ENCODE peak calls at places on chromosomes 6 and 20, in eight cellular contexts. One of them, this sample, is unnamed.

GRCh38 chr20:17725094-17725835 is 25.5 kb downstream of the BANF2 start:
- DNase-seq in fibroblast of pulmonary artery: no peak
- DNase-seq in right cardiac atrium: no peak
- DNase-seq in NCI-H1417: peak
- DNase-seq in WTC11: no peak
- DNase-seq in lung microvascular endothelial cell: no peak
- DNase-seq in NCI-H510A treated with DMSO at 0.1 percent for 48 hours: peak
- DNase-seq in SJSA1: no peak
- DNase-seq in this sample: peak

GRCh38 chr6:144840619-144841018 is 555.5 kb downstream of the UTRN start:
- DNase-seq in fibroblast of pulmonary artery: no peak
- DNase-seq in right cardiac atrium: no peak
- DNase-seq in NCI-H1417: no peak
- DNase-seq in WTC11: no peak
- DNase-seq in lung microvascular endothelial cell: no peak
- DNase-seq in NCI-H510A treated with DMSO at 0.1 percent for 48 hours: no peak
- DNase-seq in SJSA1: no peak
- DNase-seq in this sample: no peak

GRCh38 chr6:141212296-141212695 is 920.4 kb upstream of the GJE1 start:
- DNase-seq in fibroblast of pulmonary artery: no peak
- DNase-seq in right cardiac atrium: no peak
- DNase-seq in NCI-H1417: no peak
- DNase-seq in WTC11: no peak
- DNase-seq in lung microvascular endothelial cell: no peak
- DNase-seq in NCI-H510A treated with DMSO at 0.1 percent for 48 hours: no peak
- DNase-seq in SJSA1: no peak
- DNase-seq in this sample: no peak

GRCh38 chr6:18264338-18265098 is at the start of gene DEK:
- DNase-seq in fibroblast of pulmonary artery: peak
- DNase-seq in right cardiac atrium: peak
- DNase-seq in NCI-H1417: peak
- DNase-seq in WTC11: peak
- DNase-seq in lung microvascular endothelial cell: peak
- DNase-seq in NCI-H510A treated with DMSO at 0.1 percent for 48 hours: peak
- DNase-seq in SJSA1: peak
- DNase-seq in this sample: peak

GRCh38 chr20:49928411-49929141 is 7.6 kb upstream of the RNF114 start:
- DNase-seq in fibroblast of pulmonary artery: peak
- DNase-seq in right cardiac atrium: peak
- DNase-seq in NCI-H1417: peak
- DNase-seq in WTC11: peak
- DNase-seq in lung microvascular endothelial cell: peak
- DNase-seq in NCI-H510A treated with DMSO at 0.1 percent for 48 hours: peak
- DNase-seq in SJSA1: peak
- DNase-seq in this sample: peak

GRCh38 chr6:156502969-156503504 is 274.1 kb upstream of the ARID1B start:
- DNase-seq in fibroblast of pulmonary artery: no peak
- DNase-seq in right cardiac atrium: no peak
- DNase-seq in NCI-H1417: no peak
- DNase-seq in WTC11: no peak
- DNase-seq in lung microvascular endothelial cell: no peak
- DNase-seq in NCI-H510A treated with DMSO at 0.1 percent for 48 hours: no peak
- DNase-seq in SJSA1: no peak
- DNase-seq in this sample: no peak

GRCh38 chr20:2805682-2806350 is 5.4 kb upstream of the CPXM1 start:
- DNase-seq in fibroblast of pulmonary artery: peak
- DNase-seq in right cardiac atrium: no peak
- DNase-seq in NCI-H1417: no peak
- DNase-seq in WTC11: no peak
- DNase-seq in lung microvascular endothelial cell: no peak
- DNase-seq in NCI-H510A treated with DMSO at 0.1 percent for 48 hours: no peak
- DNase-seq in SJSA1: no peak
- DNase-seq in this sample: no peak

GRCh38 chr6:132818404-132819359 is 4.3 kb downstream of the RPS12 start:
- DNase-seq in fibroblast of pulmonary artery: peak
- DNase-seq in right cardiac atrium: no peak
- DNase-seq in NCI-H1417: no peak
- DNase-seq in WTC11: no peak
- DNase-seq in lung microvascular endothelial cell: no peak
- DNase-seq in NCI-H510A treated with DMSO at 0.1 percent for 48 hours: no peak
- DNase-seq in SJSA1: no peak
- DNase-seq in this sample: no peak

GRCh38 chr20:46954490-46955038 is 59.9 kb downstream of the EYA2 start:
- DNase-seq in fibroblast of pulmonary artery: peak
- DNase-seq in right cardiac atrium: no peak
- DNase-seq in NCI-H1417: no peak
- DNase-seq in WTC11: no peak
- DNase-seq in lung microvascular endothelial cell: no peak
- DNase-seq in NCI-H510A treated with DMSO at 0.1 percent for 48 hours: no peak
- DNase-seq in SJSA1: peak
- DNase-seq in this sample: peak

GRCh38 chr6:7727150-7727950 is 1.5 kb downstream of the BMP6 start:
- DNase-seq in fibroblast of pulmonary artery: peak
- DNase-seq in right cardiac atrium: no peak
- DNase-seq in NCI-H1417: no peak
- DNase-seq in WTC11: peak
- DNase-seq in lung microvascular endothelial cell: peak
- DNase-seq in NCI-H510A treated with DMSO at 0.1 percent for 48 hours: no peak
- DNase-seq in SJSA1: peak
- DNase-seq in this sample: no peak

GRCh38 chr6:129966125-129966524 is 52.3 kb upstream of the L3MBTL3 start:
- DNase-seq in fibroblast of pulmonary artery: no peak
- DNase-seq in right cardiac atrium: no peak
- DNase-seq in NCI-H1417: no peak
- DNase-seq in WTC11: no peak
- DNase-seq in lung microvascular endothelial cell: no peak
- DNase-seq in NCI-H510A treated with DMSO at 0.1 percent for 48 hours: no peak
- DNase-seq in SJSA1: no peak
- DNase-seq in this sample: no peak

GRCh38 chr6:138339024-138339423 is 38.7 kb upstream of the SMIM28 start:
- DNase-seq in fibroblast of pulmonary artery: no peak
- DNase-seq in right cardiac atrium: no peak
- DNase-seq in NCI-H1417: peak
- DNase-seq in WTC11: no peak
- DNase-seq in lung microvascular endothelial cell: no peak
- DNase-seq in NCI-H510A treated with DMSO at 0.1 percent for 48 hours: peak
- DNase-seq in SJSA1: no peak
- DNase-seq in this sample: no peak

GRCh38 chr6:135411339-135411738 is 86.2 kb downstream of the AHI1 start:
- DNase-seq in fibroblast of pulmonary artery: peak
- DNase-seq in right cardiac atrium: no peak
- DNase-seq in NCI-H1417: no peak
- DNase-seq in WTC11: no peak
- DNase-seq in lung microvascular endothelial cell: peak
- DNase-seq in NCI-H510A treated with DMSO at 0.1 percent for 48 hours: no peak
- DNase-seq in SJSA1: no peak
- DNase-seq in this sample: no peak

GRCh38 chr20:35568645-35569044 is 26.8 kb downstream of the ERGIC3 start:
- DNase-seq in fibroblast of pulmonary artery: no peak
- DNase-seq in right cardiac atrium: no peak
- DNase-seq in NCI-H1417: no peak
- DNase-seq in WTC11: peak
- DNase-seq in lung microvascular endothelial cell: peak
- DNase-seq in NCI-H510A treated with DMSO at 0.1 percent for 48 hours: peak
- DNase-seq in SJSA1: no peak
- DNase-seq in this sample: peak

GRCh38 chr6:31202259-31203166 is 32.0 kb upstream of the POU5F1 start:
- DNase-seq in fibroblast of pulmonary artery: no peak
- DNase-seq in right cardiac atrium: no peak
- DNase-seq in NCI-H1417: no peak
- DNase-seq in WTC11: no peak
- DNase-seq in lung microvascular endothelial cell: peak
- DNase-seq in NCI-H510A treated with DMSO at 0.1 percent for 48 hours: peak
- DNase-seq in SJSA1: no peak
- DNase-seq in this sample: no peak

GRCh38 chr6:155782739-155783459 is 327.3 kb upstream of the NOX3 start:
- DNase-seq in fibroblast of pulmonary artery: no peak
- DNase-seq in right cardiac atrium: no peak
- DNase-seq in NCI-H1417: no peak
- DNase-seq in WTC11: no peak
- DNase-seq in lung microvascular endothelial cell: no peak
- DNase-seq in NCI-H510A treated with DMSO at 0.1 percent for 48 hours: no peak
- DNase-seq in SJSA1: no peak
- DNase-seq in this sample: no peak

GRCh38 chr6:14758421-14759043 is 487.3 kb upstream of the JARID2 start:
- DNase-seq in fibroblast of pulmonary artery: no peak
- DNase-seq in right cardiac atrium: no peak
- DNase-seq in NCI-H1417: no peak
- DNase-seq in WTC11: no peak
- DNase-seq in lung microvascular endothelial cell: no peak
- DNase-seq in NCI-H510A treated with DMSO at 0.1 percent for 48 hours: peak
- DNase-seq in SJSA1: no peak
- DNase-seq in this sample: no peak

GRCh38 chr6:26104457-26105108 is 17.4 kb downstream of the HFE start:
- DNase-seq in fibroblast of pulmonary artery: no peak
- DNase-seq in right cardiac atrium: peak
- DNase-seq in NCI-H1417: no peak
- DNase-seq in WTC11: no peak
- DNase-seq in lung microvascular endothelial cell: no peak
- DNase-seq in NCI-H510A treated with DMSO at 0.1 percent for 48 hours: no peak
- DNase-seq in SJSA1: no peak
- DNase-seq in this sample: no peak

GRCh38 chr6:116217069-116217468 is 36.8 kb downstream of the TSPYL4 start:
- DNase-seq in fibroblast of pulmonary artery: peak
- DNase-seq in right cardiac atrium: no peak
- DNase-seq in NCI-H1417: no peak
- DNase-seq in WTC11: no peak
- DNase-seq in lung microvascular endothelial cell: peak
- DNase-seq in NCI-H510A treated with DMSO at 0.1 percent for 48 hours: peak
- DNase-seq in SJSA1: peak
- DNase-seq in this sample: peak